ENCODE peak calls at places on chromosomes 4 and X, in six cellular contexts. V, D, B, W, N and S are unnamed samples.

GRCh38 chr4:120633810-120634209 is 288.7 kb downstream of the PRDM5 start:
- DNase-seq in W (no peak), B (no peak), N (no peak), D (no peak), V (no peak), S (no peak)

GRCh38 chr4:104490096-104490769 is 4.5 kb downstream of the CXXC4 start:
- DNase-seq in V (peak), W (no peak), D (peak), N (no peak), B (no peak), S (no peak)

GRCh38 chr4:15153662-15154061 is 151.4 kb downstream of the CPEB2 start:
- DNase-seq in V (no peak), D (no peak), W (peak), N (no peak), B (no peak), S (no peak)

GRCh38 chrX:115940888-115941332 is 229.6 kb upstream of the AGTR2 start:
- DNase-seq in D (no peak), V (peak), N (no peak), W (peak), B (peak), S (no peak)

GRCh38 chrX:152635941-152636340 is 1.8 kb upstream of the GABRQ start:
- DNase-seq in N (no peak), D (peak), B (no peak), W (peak), V (no peak), S (peak)

GRCh38 chrX:25025615-25026014 is 9.8 kb upstream of the ARX start:
- DNase-seq in B (no peak), D (no peak), W (no peak), N (no peak), V (no peak), S (no peak)

GRCh38 chr4:41358626-41359025 is 101.9 kb downstream of the UCHL1 start:
- DNase-seq in N (no peak), B (no peak), W (no peak), V (no peak), D (peak), S (no peak)

GRCh38 chrX:44308869-44309268 is 34.6 kb downstream of the EFHC2 start:
- DNase-seq in V (no peak), D (no peak), N (no peak), B (no peak), W (no peak), S (no peak)

GRCh38 chr4:26372525-26373172 is 51.8 kb downstream of the RBPJ start:
- DNase-seq in W (peak), N (no peak), V (no peak), B (no peak), D (peak), S (no peak)

GRCh38 chrX:64842492-64842891 is 133.8 kb downstream of the ZC4H2 start:
- DNase-seq in W (no peak), D (no peak), V (no peak), N (no peak), B (no peak), S (no peak)

GRCh38 chrX:5117816-5118215 is 1110.9 kb downstream of the NLGN4X start:
- DNase-seq in N (no peak), V (no peak), W (no peak), B (no peak), D (no peak), S (no peak)

GRCh38 chr4:140769209-140769608 is 13.0 kb upstream of the TBC1D9 start:
- DNase-seq in V (no peak), D (no peak), B (no peak), W (no peak), N (no peak), S (no peak)

GRCh38 chrX:40273356-40274050 is 175.7 kb upstream of the BCOR start:
- DNase-seq in B (peak), N (no peak), V (peak), W (peak), D (peak), S (no peak)

GRCh38 chr4:89538171-89538570 is 230.6 kb upstream of the GPRIN3 start:
- DNase-seq in W (no peak), B (no peak), D (no peak), V (no peak), N (no peak), S (no peak)

DNA sequence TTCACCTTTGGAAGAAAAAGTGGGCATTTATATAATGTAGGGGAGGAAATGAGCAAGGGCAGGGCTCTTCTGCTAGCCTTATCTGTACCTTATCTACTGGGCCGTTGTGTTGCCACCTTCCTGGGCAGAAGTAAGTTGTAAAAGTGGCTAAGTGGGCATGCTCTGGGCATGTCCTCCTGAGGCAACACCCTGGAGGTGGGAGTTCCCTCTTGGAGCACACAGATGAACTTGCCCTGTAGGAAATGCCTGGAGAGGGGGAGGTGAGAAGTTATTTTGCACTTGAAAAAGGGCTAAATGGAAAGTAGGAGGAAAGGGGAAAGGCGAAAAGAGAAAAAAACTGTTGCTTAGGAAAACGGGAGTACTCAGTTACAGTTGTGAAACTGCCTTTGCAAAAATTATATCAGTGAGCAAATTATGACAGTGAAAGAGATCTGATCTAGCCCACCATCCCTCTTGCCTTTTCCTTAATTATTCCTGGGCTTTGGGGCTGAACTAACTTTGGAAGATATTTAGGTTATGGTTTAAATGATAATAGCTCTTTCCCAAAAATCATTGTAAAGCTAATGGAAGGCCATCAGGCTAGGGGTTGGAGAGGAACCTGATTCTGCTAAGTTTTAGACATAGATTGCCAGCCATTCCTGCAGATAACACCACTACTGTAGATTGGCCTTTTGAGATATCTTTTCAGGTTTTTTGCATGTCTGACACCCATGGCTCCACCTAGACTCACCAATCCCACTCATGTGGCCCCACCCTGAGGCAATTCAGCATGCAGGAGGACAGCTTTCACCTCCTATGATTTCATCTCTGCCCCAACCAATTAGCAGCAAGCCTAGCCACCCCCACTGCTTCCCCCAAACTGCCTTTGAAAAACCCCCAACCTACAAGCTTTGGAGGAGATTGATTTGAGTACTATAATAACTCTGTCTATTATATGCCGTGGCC is 20.5 kb upstream of the ZNF81 start:
- DNase-seq in D (no peak), B (no peak), V (no peak), N (no peak), W (peak), S (no peak)
- H3K27ac ChIP-seq in D (no peak), B (no peak), V (no peak), N (no peak), W (peak), S (peak)

DNA sequence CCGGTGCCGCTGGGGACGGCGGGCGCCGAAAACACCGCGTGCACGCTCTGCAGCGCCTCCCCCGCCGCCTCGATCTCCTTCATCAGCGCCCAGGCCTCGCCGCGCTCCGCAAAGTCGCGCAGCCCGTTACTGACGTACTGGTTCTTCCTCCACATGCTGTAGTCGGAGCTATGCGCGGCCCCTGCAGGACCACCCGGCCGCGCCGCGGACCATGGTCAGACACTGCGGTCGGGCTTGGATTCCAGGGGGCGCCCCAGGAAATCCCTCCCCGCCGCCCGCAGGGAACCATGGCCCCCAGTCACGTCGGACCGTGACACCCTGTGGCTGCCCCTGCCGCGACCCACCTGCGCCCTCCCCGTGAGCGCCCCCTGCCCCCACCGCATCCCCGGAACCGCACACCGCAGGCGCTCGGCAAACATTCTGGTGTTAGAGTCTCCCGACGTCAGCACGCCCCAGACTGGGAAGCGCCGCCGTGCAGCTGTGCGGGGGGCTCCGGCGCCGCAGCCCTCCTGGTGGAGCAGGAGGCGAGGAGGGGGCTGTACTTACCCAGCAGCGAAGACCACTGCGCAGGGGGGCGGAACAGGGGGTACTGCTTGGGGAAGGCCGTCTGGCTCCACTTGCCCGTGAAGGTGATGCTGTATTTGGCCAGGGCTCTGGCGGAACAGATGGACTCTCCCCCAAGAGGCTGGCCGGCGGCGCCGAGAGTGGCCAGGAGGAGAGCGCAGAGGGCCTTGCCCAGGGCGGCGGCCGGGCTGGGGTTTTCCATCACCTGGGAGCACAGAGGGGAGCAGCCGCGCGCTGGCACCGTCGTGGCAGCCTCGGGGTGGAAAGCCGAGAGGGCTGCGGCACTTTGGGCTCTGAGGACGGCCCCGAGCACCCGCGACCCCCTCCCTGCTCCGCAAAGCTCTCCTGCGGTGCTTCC is 816 bp downstream of the SPON2 start:
- DNase-seq in V (peak), W (peak), N (peak), B (no peak), D (no peak), S (no peak)
- TF ChIP-seq CTCF in V (no peak), W (no peak), N (no peak), B (no peak), D (no peak), S (no peak)

GRCh38 chrX:2965965-2966364 is 36.8 kb upstream of the ARSD start:
- DNase-seq in V (no peak), W (no peak), D (no peak), B (no peak), N (no peak), S (no peak)
- H3K27ac ChIP-seq in V (no peak), W (no peak), D (no peak), B (no peak), N (no peak), S (no peak)

GRCh38 chr4:173374588-173374987 is 3.8 kb downstream of the SAP30 start:
- DNase-seq in D (no peak), N (no peak), V (no peak), W (no peak), B (no peak), S (no peak)

GRCh38 chr4:173370130-173370476 is 651 bp upstream of the SAP30 start:
- DNase-seq in N (no peak), W (no peak), V (peak), D (no peak), B (peak), S (no peak)

GRCh38 chr4:173370477-173371291 is at the start of gene SAP30:
- DNase-seq in N (peak), D (peak), V (peak), B (peak), W (peak), S (peak)

GRCh38 chr4:173367946-173368345 is 2.8 kb upstream of the SAP30 start:
- DNase-seq in D (peak), W (peak), N (no peak), V (no peak), B (no peak), S (no peak)

DNA sequence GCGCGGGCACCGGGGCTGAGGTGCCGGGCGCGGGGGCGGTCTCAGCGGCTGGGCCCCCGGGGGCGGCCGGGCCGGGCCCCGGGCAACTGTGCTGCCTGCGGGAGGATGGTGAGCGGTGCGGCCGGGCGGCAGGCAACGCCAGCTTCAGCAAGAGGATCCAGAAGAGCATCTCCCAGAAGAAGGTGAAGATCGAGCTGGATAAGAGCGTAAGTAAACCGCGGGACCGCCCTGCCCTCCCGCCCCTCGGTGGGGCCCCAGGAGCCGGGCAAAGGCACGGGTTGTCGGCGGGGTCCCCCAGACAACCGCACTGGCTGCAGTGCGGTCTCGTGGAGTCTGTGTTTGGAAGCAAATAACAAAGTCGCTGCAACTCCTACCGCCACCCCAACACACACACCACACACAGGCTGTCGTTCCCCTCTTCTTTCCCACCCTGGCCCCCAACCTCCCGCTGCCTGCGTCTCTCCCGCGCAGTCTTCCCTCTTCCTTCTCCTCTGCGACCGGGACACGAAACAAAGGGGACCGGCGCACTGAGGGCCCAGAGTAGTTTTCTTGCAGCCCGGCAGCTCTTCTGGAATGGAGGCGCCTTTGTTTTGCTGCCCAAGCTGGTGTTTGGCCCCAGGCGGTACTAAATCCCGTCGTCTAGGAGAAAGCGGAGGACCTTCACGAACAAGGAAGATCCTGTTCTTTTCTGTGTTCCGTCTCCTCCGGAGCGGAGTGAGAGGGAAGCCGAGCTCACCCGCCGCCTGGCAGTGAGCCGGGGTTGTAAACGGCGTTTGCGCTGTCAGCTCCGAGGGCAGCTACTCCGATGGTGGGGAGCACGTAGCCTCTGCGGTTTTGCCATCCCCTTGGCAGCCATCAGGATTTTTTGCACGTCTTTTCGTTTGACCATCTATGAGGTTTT is 788 bp downstream of the SAP30 start:
- DNase-seq in N (peak), D (peak), W (peak), V (peak), B (peak), S (peak)
- TF ChIP-seq CTCF in N (no peak), D (no peak), W (no peak), V (no peak), B (no peak), S (no peak)

GRCh38 chrX:119686087-119686639 is 6.8 kb downstream of the SEPTIN6 start:
- DNase-seq in N (no peak), B (no peak), W (peak), D (no peak), V (no peak), S (no peak)
- H3K27ac ChIP-seq in N (peak), B (no peak), W (peak), D (no peak), V (peak), S (no peak)

DNA sequence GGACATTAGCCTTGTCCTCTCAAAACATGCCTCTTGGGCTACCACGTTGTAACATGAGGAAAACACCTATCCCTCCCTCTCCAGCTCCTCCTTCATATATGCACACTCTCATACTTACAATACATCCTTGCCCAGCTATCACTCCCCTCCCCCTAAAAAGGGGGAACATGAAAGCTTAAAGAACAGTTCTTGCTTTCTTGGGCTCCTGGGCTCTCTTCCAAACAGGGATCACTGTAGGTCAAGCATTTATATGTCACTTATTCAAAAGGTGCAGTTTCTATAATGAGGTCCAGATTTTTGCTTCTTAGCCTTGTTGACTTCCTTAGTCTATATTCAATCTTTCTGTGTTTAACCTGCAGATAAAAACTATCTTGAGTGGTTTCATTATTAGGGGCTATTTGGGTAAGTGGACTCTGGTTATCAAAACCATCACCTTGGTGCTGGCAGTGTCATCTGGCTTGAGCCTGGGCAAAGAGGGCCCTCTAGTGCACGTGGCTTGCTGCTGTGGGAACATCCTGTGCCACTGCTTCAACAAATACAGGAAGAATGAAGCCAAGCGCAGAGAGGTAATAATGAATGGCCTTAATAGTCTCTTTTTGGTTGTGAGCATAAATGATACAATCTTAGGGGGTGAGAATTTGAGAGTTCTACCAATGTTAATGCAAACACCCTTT is 119.4 kb downstream of the AKAP4 start:
- DNase-seq in D (no peak), V (no peak), N (no peak), W (peak), B (peak), S (no peak)
- TF ChIP-seq CTCF in D (peak), V (no peak), N (no peak), W (peak), B (no peak), S (no peak)

GRCh38 chr4:164304240-164304639 is 449.7 kb upstream of the SMIM31 start:
- DNase-seq in N (no peak), B (no peak), W (no peak), V (no peak), D (peak), S (no peak)
- H3K27ac ChIP-seq in N (no peak), B (no peak), W (no peak), V (no peak), D (no peak), S (no peak)

GRCh38 chr4:55635282-55635681 is 816 bp downstream of the NMU start:
- DNase-seq in N (no peak), D (no peak), W (no peak), V (no peak), B (no peak), S (no peak)

GRCh38 chr4:55634417-55635128 is 1.5 kb downstream of the NMU start:
- DNase-seq in V (no peak), N (no peak), D (no peak), W (no peak), B (no peak), S (no peak)

GRCh38 chr4:55636622-55636999 is 513 bp upstream of the NMU start:
- DNase-seq in D (no peak), B (no peak), N (no peak), V (no peak), W (no peak), S (no peak)

GRCh38 chr4:55637272-55637820 is 1.2 kb upstream of the NMU start:
- DNase-seq in B (no peak), W (no peak), D (no peak), N (no peak), V (no peak), S (no peak)

GRCh38 chr4:55635760-55636621 is at the start of gene NMU:
- DNase-seq in N (peak), B (no peak), V (no peak), D (no peak), W (peak), S (peak)
- TF ChIP-seq CTCF in N (peak), B (no peak), V (no peak), D (no peak), W (no peak), S (peak)

GRCh38 chrX:130902446-130902782 is 595 bp downstream of the ENOX2 start:
- DNase-seq in V (no peak), B (no peak), N (no peak), W (no peak), D (no peak), S (no peak)
- H3K27ac ChIP-seq in V (peak), B (no peak), N (peak), W (peak), D (no peak), S (peak)